ENCODE peak calls at places on chromosome 1, in four cellular contexts. Z, X, C and Q are unnamed samples.

GRCh38 chr1:179178135-179178630 is 51.3 kb downstream of the ABL2 start:
- DNase-seq in Z (no peak), X (no peak), C (no peak), Q (no peak)

GRCh38 chr1:183652547-183653467 is at the start of gene APOBEC4:
- DNase-seq in Z (no peak), X (no peak), C (peak; percentile 22), Q (peak; percentile 97)

GRCh38 chr1:11331036-11331765 is 58.2 kb downstream of the UBIAD1 start:
- DNase-seq in Z (no peak), X (no peak), C (no peak), Q (no peak)

GRCh38 chr1:14136152-14136763 is 436.3 kb downstream of the PRDM2 start:
- DNase-seq in Z (no peak), X (no peak), C (no peak), Q (no peak)

GRCh38 chr1:58596631-58597052 is 19.6 kb upstream of the TACSTD2 start:
- DNase-seq in Z (no peak), X (no peak), C (no peak), Q (no peak)

GRCh38 chr1:156106624-156107488 is 7.7 kb upstream of the LMNA start:
- DNase-seq in Z (peak; percentile 48), X (peak; percentile 49), C (peak; percentile 63), Q (no peak)

GRCh38 chr1:152442765-152443164 is 28.7 kb upstream of the CRNN start:
- DNase-seq in Z (no peak), X (peak; percentile 48), C (no peak), Q (no peak)

GRCh38 chr1:227774721-227775665 is 39.8 kb downstream of the SNAP47 start:
- DNase-seq in Z (no peak), X (no peak), C (no peak), Q (no peak)

GRCh38 chr1:227903061-227903521 is 44.6 kb downstream of the WNT9A start:
- DNase-seq in Z (no peak), X (peak; percentile 9), C (no peak), Q (no peak)

GRCh38 chr1:6005276-6005917 is 13.2 kb upstream of the NPHP4 start:
- DNase-seq in Z (no peak), X (no peak), C (no peak), Q (no peak)

GRCh38 chr1:30697977-30698376 is 25.4 kb downstream of the MATN1 start:
- DNase-seq in Z (peak; percentile 61), X (no peak), C (no peak), Q (no peak)

GRCh38 chr1:8797230-8797629 is 20.2 kb downstream of the RERE start:
- DNase-seq in Z (no peak), X (no peak), C (no peak), Q (no peak)

GRCh38 chr1:210541680-210542358 is 213.1 kb downstream of the HHAT start:
- DNase-seq in Z (peak; percentile 44), X (no peak), C (no peak), Q (no peak)

GRCh38 chr1:173206816-173207595 is at the start of gene TNFSF4:
- DNase-seq in Z (no peak), X (no peak), C (no peak), Q (no peak)

GRCh38 chr1:94542088-94542671 is 621 bp upstream of the F3 start:
- DNase-seq in Z (peak; percentile 62), X (peak; percentile 46), C (no peak), Q (peak; percentile 30)

GRCh38 chr1:169933999-169934725 is 40.5 kb upstream of the SCYL3 start:
- DNase-seq in Z (no peak), X (no peak), C (no peak), Q (peak; percentile 12)

GRCh38 chr1:46533179-46533864 is 18.1 kb downstream of the KNCN start:
- DNase-seq in Z (peak; percentile 77), X (peak; percentile 48), C (peak; percentile 31), Q (no peak)

GRCh38 chr1:117633423-117633822 is 27.6 kb downstream of the TENT5C start:
- DNase-seq in Z (no peak), X (no peak), C (no peak), Q (no peak)

GRCh38 chr1:206456577-206457375 is 13.5 kb upstream of the IKBKE start:
- DNase-seq in Z (no peak), X (no peak), C (no peak), Q (peak; percentile 73)

GRCh38 chr1:152313970-152314369 is 11.1 kb downstream of the FLG start:
- DNase-seq in Z (no peak), X (no peak), C (no peak), Q (no peak)

GRCh38 chr1:70990460-70991253 is 57.0 kb downstream of the PTGER3 start:
- DNase-seq in Z (no peak), X (no peak), C (no peak), Q (no peak)

GRCh38 chr1:8467308-8467707 is 149.4 kb downstream of the SLC45A1 start:
- DNase-seq in Z (no peak), X (no peak), C (no peak), Q (no peak)

GRCh38 chr1:213014642-213015041 is 1.0 kb downstream of the ANGEL2 start:
- DNase-seq in Z (peak; percentile 13), X (no peak), C (peak; percentile 14), Q (peak; percentile 4)

GRCh38 chr1:193310569-193310968 is 124.2 kb upstream of the B3GALT2 start:
- DNase-seq in Z (no peak), X (no peak), C (no peak), Q (peak; percentile 72)